ENCODE peak calls at places on chromosomes 13 and 19, in five cellular contexts. I is HL-60, Z is GM12891, B is stomach, W is GM12892. C is an unnamed sample.

GRCh38 chr13:49858183-49858856 is 65.8 kb upstream of the KPNA3 start:
- DNase-seq in I (no peak), Z (no peak), B (no peak), W (no peak), C (peak)

GRCh38 chr19:1235625-1236538 is 1.9 kb downstream of the CBARP start:
- DNase-seq in I (no peak), Z (no peak), B (no peak), W (no peak), C (no peak)

GRCh38 chr19:5292843-5293606 is 47.6 kb downstream of the PTPRS start:
- DNase-seq in I (peak), Z (peak), B (peak), W (peak), C (peak)

GRCh38 chr13:22357132-22357531 is 686.3 kb downstream of the FGF9 start:
- DNase-seq in I (no peak), Z (no peak), B (no peak), W (no peak), C (no peak)

GRCh38 chr13:111212517-111212873 is 97.4 kb downstream of the ARHGEF7 start:
- DNase-seq in I (no peak), Z (no peak), B (no peak), W (no peak), C (no peak)

GRCh38 chr19:49338691-49339363 is 3.6 kb downstream of the CD37 start:
- DNase-seq in I (no peak), Z (no peak), B (peak), W (no peak), C (peak)

GRCh38 chr19:53463263-53463662 is 4.3 kb upstream of the ZNF813 start:
- DNase-seq in I (no peak), Z (no peak), B (no peak), W (no peak), C (peak)

GRCh38 chr13:67273001-67273400 is 42.9 kb upstream of the PCDH9 start:
- DNase-seq in I (no peak), Z (no peak), B (no peak), W (no peak), C (no peak)

GRCh38 chr13:39283062-39283461 is 244.8 kb downstream of the NHLRC3 start:
- DNase-seq in I (no peak), Z (no peak), B (no peak), W (no peak), C (no peak)
- TF ChIP-seq POLR2AphosphoS5 in I (no peak), Z (no peak), B (no peak), W (no peak), C (no peak)

DNA sequence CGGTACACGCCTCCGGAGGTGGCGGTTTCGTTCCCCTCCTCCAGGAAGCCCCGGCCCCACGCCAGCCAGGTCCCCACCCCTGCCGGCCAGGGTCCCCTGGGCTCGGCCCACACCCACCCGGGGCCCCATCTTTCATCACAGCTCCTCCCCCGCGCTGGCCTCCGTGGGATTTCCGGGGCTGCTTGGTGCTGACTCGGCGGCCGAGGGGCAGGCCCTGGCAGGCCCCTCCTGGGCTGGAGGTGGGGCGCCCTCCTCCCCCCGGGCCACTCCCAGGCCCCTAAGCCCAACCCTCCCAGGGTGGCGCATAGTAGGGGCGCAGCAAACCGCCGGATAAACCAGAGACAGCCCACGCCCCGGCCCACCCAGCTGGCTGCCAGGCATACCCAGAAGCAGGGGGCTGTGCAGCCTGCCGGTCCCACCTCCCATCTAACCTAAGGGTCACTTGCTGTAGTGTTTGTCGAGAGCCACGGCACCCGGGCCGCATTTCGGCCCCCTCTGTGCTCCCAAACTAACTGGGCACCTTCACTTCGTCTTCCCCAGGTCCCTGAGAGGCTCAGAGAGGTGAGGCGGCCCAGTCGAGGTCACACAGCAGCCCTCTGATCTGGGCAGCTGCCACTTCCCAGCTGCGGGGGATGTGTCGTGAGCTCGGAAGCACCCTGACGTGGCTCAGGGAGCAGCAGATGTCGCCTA is 6.6 kb downstream of the ZBTB7A start:
- DNase-seq in I (no peak), Z (no peak), B (peak), W (peak), C (peak)
- TF ChIP-seq POLR2AphosphoS5 in I (no peak), Z (no peak), B (no peak), W (no peak), C (no peak)

GRCh38 chr13:105994340-105994739 is 541.1 kb downstream of the EFNB2 start:
- DNase-seq in I (no peak), Z (no peak), B (no peak), W (no peak), C (no peak)

GRCh38 chr13:105996391-105997028 is 539.0 kb downstream of the EFNB2 start:
- DNase-seq in I (no peak), Z (no peak), B (no peak), W (no peak), C (no peak)

GRCh38 chr13:105991131-105991530 is 544.3 kb downstream of the EFNB2 start:
- DNase-seq in I (no peak), Z (no peak), B (no peak), W (no peak), C (no peak)

GRCh38 chr13:105990256-105990958 is 545.1 kb downstream of the EFNB2 start:
- DNase-seq in I (no peak), Z (no peak), B (no peak), W (no peak), C (no peak)

DNA sequence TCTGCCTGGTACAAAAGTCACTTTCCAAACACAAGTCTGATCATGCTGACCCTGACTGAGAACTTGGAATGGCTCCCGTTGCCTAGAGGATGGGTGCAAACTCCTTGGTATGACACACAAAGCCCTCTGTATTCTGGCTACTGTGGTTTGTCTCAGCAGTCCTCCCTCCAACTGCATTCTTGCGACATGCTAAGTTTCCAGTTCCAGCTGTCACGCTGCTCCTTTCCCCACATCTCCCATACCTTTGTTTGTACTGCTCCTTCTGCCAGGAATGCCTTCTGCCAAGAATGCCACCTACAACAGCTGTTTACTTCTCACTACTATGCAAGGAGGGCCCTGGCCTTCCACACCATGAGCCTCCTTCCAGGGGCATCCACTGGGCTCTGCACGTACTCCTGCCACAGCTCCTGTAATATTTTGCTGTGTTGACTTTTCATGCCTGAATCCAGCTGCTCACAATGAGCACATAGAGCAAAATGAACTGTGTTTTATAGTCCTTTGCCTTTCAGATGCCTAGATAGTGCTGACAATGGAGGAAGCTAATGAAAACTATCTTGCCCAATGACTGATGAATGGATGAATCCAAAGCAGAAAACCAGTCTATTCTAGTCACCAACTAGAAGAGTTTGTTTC is 543.7 kb downstream of the EFNB2 start:
- DNase-seq in I (no peak), Z (no peak), B (peak), W (no peak), C (no peak)
- TF ChIP-seq POLR2AphosphoS5 in I (no peak), Z (no peak), B (no peak), W (no peak), C (no peak)

DNA sequence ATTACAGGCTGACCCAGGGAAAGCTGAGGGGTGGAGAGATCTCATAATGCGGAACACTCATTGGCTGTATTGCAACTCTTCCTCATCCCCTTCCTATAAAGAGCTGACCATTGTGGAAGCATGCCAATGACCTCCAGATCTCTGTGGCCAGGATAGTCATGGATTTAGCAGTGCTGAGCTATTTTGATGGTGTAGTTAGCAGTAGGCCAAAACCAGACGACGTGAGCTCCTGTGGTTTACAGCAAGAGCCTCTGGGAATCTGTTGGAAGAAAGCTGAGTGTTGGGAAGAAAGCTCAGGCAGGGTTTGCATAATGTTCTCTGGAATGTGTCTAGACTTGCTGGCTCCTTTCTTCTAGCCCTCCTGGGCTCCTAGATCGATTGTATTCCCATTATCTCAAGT is 187.5 kb upstream of the GPC6 start:
- DNase-seq in I (no peak), Z (no peak), B (no peak), W (no peak), C (no peak)
- TF ChIP-seq POLR2AphosphoS5 in I (no peak), Z (no peak), B (no peak), W (no peak), C (no peak)

GRCh38 chr13:34349091-34349722 is 531.3 kb downstream of the RFC3 start:
- DNase-seq in I (no peak), Z (no peak), B (no peak), W (no peak), C (peak)
- TF ChIP-seq POLR2AphosphoS5 in I (no peak), Z (no peak), B (no peak), W (no peak), C (peak)

DNA sequence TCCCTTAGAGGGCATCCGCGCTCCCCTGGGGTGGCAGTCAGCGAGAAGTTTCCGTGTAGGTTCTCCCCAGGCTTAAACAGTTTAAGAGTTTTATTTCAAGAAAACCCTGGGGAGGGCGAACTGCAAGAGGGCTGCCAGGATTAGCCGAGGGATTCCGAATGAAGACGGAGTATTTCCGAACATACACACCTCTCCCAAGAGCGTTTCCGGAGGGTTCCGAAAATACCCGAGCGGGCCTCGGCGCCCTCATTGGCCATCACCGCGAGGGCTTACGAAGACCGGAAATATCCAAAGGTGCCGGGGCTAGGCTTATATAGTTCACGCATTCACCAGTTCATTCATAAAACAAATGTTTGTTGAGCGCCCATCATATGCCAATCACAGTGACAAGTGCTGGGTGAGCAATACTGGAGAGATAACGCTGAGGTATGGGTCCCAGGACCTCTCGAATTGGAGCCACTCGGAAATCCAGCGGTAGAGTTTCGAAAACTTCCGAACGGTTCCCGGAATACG is 440 bp upstream of the RPL28 start:
- DNase-seq in I (peak), Z (peak), B (peak), W (peak), C (peak)
- TF ChIP-seq POLR2AphosphoS5 in I (no peak), Z (no peak), B (no peak), W (no peak), C (peak)

GRCh38 chr13:97258801-97259200 is 36.7 kb downstream of the MBNL2 start:
- DNase-seq in I (no peak), Z (no peak), B (no peak), W (no peak), C (no peak)
- TF ChIP-seq POLR2AphosphoS5 in I (no peak), Z (no peak), B (no peak), W (no peak), C (no peak)